ENCODE peak calls at places on chromosomes 13 and 19, in seven cellular contexts. E is HCT116; V is astrocyte; Y is effector memory CD4-positive, alpha-beta T cell; Q is mammary epithelial cell; H is lower lobe of right lung; B is heart right ventricle. S is an unnamed sample. For H3K4me1, the result is how much of the 10 kb centered on the place peaks cover.

GRCh38 chr19:55046975-55047622 is 9.0 kb upstream of the GP6 start:
- DNase-seq in E (no peak), B (no peak), H (no peak), V (no peak), Q (no peak), Y (no peak), S (no peak)

GRCh38 chr13:45989607-45990006 is 62.9 kb downstream of the ZC3H13 start:
- DNase-seq in H (no peak), E (no peak), B (no peak), Y (no peak), V (peak), Q (peak), S (no peak)

GRCh38 chr19:43572172-43572588 is 3.1 kb downstream of the XRCC1 start:
- DNase-seq in H (no peak), Q (no peak), E (no peak), Y (no peak), B (no peak), V (no peak), S (no peak)

GRCh38 chr19:34963531-34964406 is at the start of gene ZNF792:
- DNase-seq in H (peak), Y (peak), V (peak), E (peak), B (peak), Q (peak), S (peak)

GRCh38 chr19:55254625-55254977 is 4.2 kb downstream of the PPP6R1 start:
- DNase-seq in E (no peak), H (no peak), B (no peak), Y (no peak), V (no peak), Q (no peak), S (no peak)

GRCh38 chr19:33904681-33905080 is 108.0 kb downstream of the KCTD15 start:
- DNase-seq in Y (no peak), E (no peak), B (no peak), V (peak), H (no peak), Q (peak), S (no peak)

GRCh38 chr13:73133536-73133935 is 74.7 kb downstream of the KLF5 start:
- DNase-seq in Q (peak), V (peak), H (no peak), Y (no peak), E (no peak), B (no peak), S (no peak)

GRCh38 chr13:44648392-44649117 is 72.4 kb upstream of the TSC22D1 start:
- DNase-seq in Q (peak), V (no peak), E (peak), Y (no peak), B (no peak), H (no peak), S (no peak)

GRCh38 chr19:10835089-10835753 is 791 bp downstream of the TMED1 start:
- DNase-seq in Q (peak), B (no peak), E (no peak), V (no peak), H (no peak), Y (no peak), S (no peak)

GRCh38 chr19:44430956-44431355 is 17.3 kb downstream of the ZNF229 start:
- DNase-seq in H (no peak), E (no peak), B (no peak), Q (peak), V (no peak), Y (no peak), S (no peak)

GRCh38 chr19:55584871-55585270 is 4.2 kb upstream of the ZNF579 start:
- DNase-seq in V (no peak), B (no peak), Q (no peak), E (no peak), H (no peak), Y (no peak), S (no peak)

GRCh38 chr13:85137516-85137915 is 661.7 kb downstream of the SLITRK6 start:
- DNase-seq in Y (no peak), Q (peak), V (no peak), E (no peak), H (no peak), B (no peak), S (no peak)

GRCh38 chr13:44300895-44301638 is 72.6 kb upstream of the SERP2 start:
- DNase-seq in E (peak), Q (peak), B (no peak), Y (no peak), V (peak), H (no peak), S (no peak)

GRCh38 chr13:59230484-59231264 is 933.1 kb downstream of the DIAPH3 start:
- DNase-seq in Q (no peak), V (no peak), H (no peak), E (no peak), Y (no peak), B (no peak), S (no peak)

GRCh38 chr13:66665991-66666390 is 564.1 kb downstream of the PCDH9 start:
- DNase-seq in H (no peak), E (no peak), B (no peak), Y (no peak), Q (peak), V (peak), S (no peak)

GRCh38 chr19:53870485-53870844 is 2.8 kb downstream of the MYADM start:
- DNase-seq in Q (no peak), E (no peak), B (no peak), H (peak), Y (no peak), V (no peak), S (no peak)

DNA sequence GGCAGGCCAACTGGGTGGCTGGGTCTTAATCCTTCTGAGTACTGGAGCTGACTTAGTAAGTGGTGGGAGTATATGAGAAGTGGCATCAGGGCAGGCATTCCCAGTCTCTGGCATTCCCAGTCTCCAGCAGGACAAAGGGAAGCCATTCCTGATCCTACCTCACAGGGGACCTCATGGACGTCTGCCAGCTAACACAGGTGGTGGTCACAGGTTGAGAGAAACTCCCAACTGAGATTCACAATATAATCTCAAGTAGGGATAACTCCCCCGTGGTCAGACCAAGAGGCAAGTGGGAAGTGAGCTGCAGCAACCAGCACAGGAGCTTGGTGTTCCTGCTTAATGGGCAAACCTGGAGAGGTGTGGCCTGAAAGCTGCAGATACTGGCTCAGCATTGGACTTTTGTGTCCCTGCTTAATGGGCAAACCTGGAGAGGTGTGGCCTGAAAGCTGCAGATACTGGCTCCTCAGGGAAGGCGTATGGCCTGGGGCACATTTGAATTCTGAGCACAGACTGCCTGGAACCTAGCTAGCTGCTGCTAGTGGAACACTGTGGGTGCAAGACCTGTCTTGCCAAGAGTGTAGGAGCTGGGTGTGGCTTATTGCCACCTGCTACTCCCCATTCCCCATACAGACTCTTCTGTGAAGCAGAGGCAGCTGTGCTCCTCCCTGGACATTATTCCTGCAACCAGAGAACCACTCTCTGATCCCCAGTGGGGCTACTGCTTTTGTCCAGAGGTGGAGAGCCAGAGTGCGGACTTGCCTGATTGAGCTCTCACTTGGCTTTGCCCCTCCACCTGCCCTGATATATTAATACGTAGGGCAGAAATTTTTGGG is 25.9 kb upstream of the OR10H2 start:
- DNase-seq in E (no peak), Y (no peak), H (no peak), Q (peak), B (no peak), V (no peak), S (no peak)
- H3K27ac ChIP-seq in E (no peak), Y (no peak), H (no peak), Q (no peak), B (no peak), V (no peak), S (no peak)

DNA sequence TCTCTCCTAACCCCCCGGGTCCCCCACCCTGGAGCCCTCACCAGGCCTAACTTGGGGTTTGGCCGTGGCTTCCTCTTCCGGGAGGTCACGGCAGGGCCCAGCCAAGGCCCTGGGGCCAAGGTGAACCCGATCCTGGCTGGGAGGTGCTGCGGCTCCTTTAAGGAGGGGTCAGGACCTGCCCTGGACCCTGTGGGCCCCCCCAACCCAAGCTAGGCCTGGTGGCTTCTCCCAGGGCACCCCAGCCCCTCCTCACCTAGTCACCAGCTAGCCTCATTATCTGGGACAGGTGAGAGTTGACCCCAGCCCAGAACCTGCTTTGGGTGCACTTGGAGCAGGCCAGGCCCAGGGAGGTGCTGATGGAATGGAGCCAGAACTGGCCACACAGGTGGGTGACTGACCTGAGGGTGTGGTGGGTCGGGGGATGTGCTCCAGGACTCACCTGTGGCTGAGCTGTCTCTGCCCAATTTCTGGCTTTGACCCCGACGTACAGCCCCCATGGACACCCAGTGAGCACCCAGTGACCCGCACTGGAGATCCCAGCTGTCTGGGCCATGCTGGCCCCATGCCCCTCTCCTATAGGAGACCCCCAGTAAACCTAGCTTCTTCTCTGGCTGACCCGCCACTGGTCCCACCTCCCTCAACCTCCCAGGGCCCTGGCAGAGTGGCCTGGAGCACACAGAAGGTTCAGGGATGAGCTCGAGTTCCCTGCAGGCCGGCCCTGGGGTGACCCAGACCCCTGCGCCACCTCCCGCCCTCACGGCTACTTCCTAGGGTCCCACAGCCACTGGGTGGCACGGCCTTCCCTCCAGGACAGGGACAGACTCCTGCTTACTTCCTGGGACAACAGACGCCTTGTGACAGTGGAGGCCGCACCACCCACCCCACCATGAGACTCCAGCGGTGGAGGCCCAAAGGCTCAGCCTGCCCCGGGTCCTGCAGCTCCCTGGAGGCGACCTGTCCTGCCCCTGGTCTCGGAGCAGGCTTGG is 6.7 kb upstream of the MKNK2 start:
- DNase-seq in Y (no peak), H (no peak), E (no peak), B (no peak), Q (no peak), V (no peak), S (no peak)
- H3K4me1 ChIP-seq in Y (half or more), H (half or more), E (half or more), B (under half), Q (half or more), V (under half), S (half or more)

GRCh38 chr19:18435848-18436631 is 1.9 kb downstream of the ISYNA1 start:
- DNase-seq in E (no peak), Y (no peak), H (no peak), Q (no peak), B (no peak), V (no peak), S (no peak)
- H3K4me3 ChIP-seq in E (peak), Y (peak), H (no peak), Q (no peak), B (peak), V (no peak), S (no peak)

DNA sequence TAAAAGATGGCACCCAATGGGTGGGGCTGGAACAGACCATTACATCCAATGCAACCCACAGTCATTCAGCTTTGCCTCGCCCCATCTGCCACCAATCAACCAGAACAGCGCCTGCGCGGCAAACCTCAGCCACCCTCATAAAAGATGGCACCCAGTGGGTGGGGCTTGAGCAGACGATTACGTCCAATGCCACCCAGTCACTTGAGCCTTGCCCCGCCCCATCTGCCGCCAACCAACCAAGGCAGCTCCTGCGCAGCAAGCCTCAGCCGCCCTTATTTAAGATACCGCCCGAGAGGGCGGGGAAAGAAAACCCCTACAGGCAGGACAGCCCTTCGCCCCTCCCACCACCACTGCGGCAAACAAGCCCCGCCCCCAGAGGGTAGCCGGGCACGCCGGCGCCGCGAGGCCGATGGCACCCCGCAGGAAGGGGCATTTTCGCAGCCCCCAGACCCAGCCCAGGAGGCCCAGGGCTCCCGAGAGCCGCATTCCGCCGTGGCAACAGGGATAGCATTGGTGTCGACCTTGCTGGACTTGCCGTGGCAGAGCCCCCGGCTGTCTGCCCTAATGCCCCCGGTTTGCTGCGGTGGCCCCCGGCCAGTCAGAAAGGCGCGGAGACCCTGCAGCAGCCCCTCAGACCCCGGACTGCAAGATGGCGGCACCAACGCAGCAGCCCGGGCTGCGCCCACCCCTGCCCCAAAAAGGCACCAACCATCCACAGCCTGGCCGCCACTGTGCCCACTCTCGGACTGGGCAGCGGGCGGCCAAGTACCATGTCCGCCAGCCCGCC is 668 bp downstream of the PEG3 start:
- DNase-seq in H (peak), V (no peak), B (peak), Q (no peak), E (no peak), Y (no peak), S (no peak)
- H3K27ac ChIP-seq in H (peak), V (no peak), B (peak), Q (no peak), E (no peak), Y (no peak), S (no peak)

DNA sequence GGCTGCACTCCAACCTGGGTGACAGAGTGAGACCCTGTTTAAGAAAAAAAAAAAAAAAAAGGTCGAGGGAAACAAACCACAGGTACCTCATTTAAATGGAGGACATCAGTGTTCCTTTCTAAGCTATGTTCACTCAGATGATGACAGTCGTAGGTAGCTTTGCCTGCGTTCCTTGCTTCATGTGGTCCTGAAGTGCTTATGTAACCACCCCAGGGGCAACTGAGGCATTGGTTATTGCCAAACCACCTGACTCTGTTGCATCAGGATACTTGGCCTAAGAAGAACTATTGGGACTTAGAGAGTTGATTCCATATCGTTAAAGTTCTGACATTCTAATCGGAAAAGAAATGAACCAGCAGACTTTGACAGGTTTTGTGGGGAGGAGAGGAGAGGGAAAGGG is 51.7 kb downstream of the SPATA13 start:
- DNase-seq in E (no peak), H (no peak), V (no peak), B (no peak), Q (no peak), Y (no peak), S (no peak)
- H3K4me1 ChIP-seq in E (under half), H (under half), V (under half), B (under half), Q (under half), Y (under half), S (under half)

GRCh38 chr13:109729031-109729870 is 57.1 kb downstream of the IRS2 start:
- DNase-seq in V (peak), B (no peak), E (no peak), H (no peak), Y (no peak), Q (peak), S (no peak)
- H3K4me3 ChIP-seq in V (peak), B (no peak), E (no peak), H (no peak), Y (no peak), Q (no peak), S (no peak)